ENCODE peak calls at places on chromosomes 12 and 14, in eight cellular contexts. Q is keratinocyte, I is endothelial cell, M is heart left ventricle, B is cardiac fibroblast, U is progenitor cell of endocrine pancreas, X is body of pancreas, C is GM12865. F is an unnamed sample.

GRCh38 chr12:4015225-4016076 is 142.3 kb upstream of the PARP11 start:
- DNase-seq in Q (no peak), I (no peak), M (no peak), B (no peak), U (peak; percentile 58), X (peak; percentile 94), C (no peak), F (peak; percentile 12)

GRCh38 chr12:78726854-78727253 is 137.7 kb upstream of the SYT1 start:
- DNase-seq in Q (no peak), I (no peak), M (no peak), B (no peak), U (no peak), X (no peak), C (no peak), F (no peak)

GRCh38 chr12:118189761-118190181 is 53.8 kb downstream of the PEBP1 start:
- DNase-seq in Q (no peak), I (peak; percentile 11), M (no peak), B (peak; percentile 66), U (no peak), X (peak; percentile 29), C (no peak), F (peak; percentile 44)

GRCh38 chr12:18323159-18323558 is 61.8 kb downstream of the PIK3C2G start:
- DNase-seq in Q (no peak), I (no peak), M (no peak), B (peak; percentile 5), U (no peak), X (no peak), C (no peak), F (no peak)

GRCh38 chr14:68788275-68789001 is 4.4 kb downstream of the ZFP36L1 start:
- DNase-seq in Q (no peak), I (no peak), M (no peak), B (peak; percentile 26), U (no peak), X (no peak), C (no peak), F (no peak)

GRCh38 chr14:70707138-70708038 is 65.7 kb downstream of the TTC9 start:
- DNase-seq in Q (no peak), I (no peak), M (no peak), B (peak; percentile 6), U (no peak), X (peak; percentile 71), C (peak; percentile 88), F (no peak)

GRCh38 chr14:70094106-70094505 is 94.6 kb downstream of the SLC8A3 start:
- DNase-seq in Q (no peak), I (no peak), M (no peak), B (no peak), U (no peak), X (no peak), C (no peak), F (no peak)

GRCh38 chr12:67220065-67220464 is 49.1 kb upstream of the CAND1 start:
- DNase-seq in Q (no peak), I (peak; percentile 16), M (no peak), B (no peak), U (no peak), X (peak; percentile 14), C (peak; percentile 32), F (no peak)

GRCh38 chr14:49552630-49553029 is 33.5 kb downstream of the RPS29 start:
- DNase-seq in Q (no peak), I (no peak), M (no peak), B (no peak), U (no peak), X (no peak), C (no peak), F (no peak)

GRCh38 chr14:104897286-104898194 is 27.1 kb upstream of the PLD4 start:
- DNase-seq in Q (no peak), I (peak; percentile 4), M (no peak), B (no peak), U (no peak), X (peak; percentile 20), C (peak; percentile 0), F (no peak)

GRCh38 chr14:79056879-79057278 is 886.7 kb downstream of the NRXN3 start:
- DNase-seq in Q (no peak), I (no peak), M (no peak), B (peak; percentile 3), U (no peak), X (no peak), C (no peak), F (no peak)

GRCh38 chr14:35068238-35069012 is 22.4 kb downstream of the FAM177A1 start:
- DNase-seq in Q (no peak), I (no peak), M (no peak), B (no peak), U (no peak), X (no peak), C (no peak), F (no peak)

GRCh38 chr12:5442251-5443006 is 10.5 kb downstream of the NTF3 start:
- DNase-seq in Q (no peak), I (no peak), M (no peak), B (peak; percentile 62), U (no peak), X (peak; percentile 30), C (peak; percentile 21), F (peak; percentile 20)

GRCh38 chr14:33165144-33165925 is 226.7 kb downstream of the NPAS3 start:
- DNase-seq in Q (no peak), I (no peak), M (no peak), B (peak; percentile 14), U (no peak), X (no peak), C (no peak), F (no peak)

GRCh38 chr14:71684323-71684722 is 247.9 kb upstream of the RGS6 start:
- DNase-seq in Q (no peak), I (no peak), M (no peak), B (no peak), U (no peak), X (no peak), C (no peak), F (no peak)

GRCh38 chr12:2691340-2692111 is 103.2 kb upstream of the FKBP4 start:
- DNase-seq in Q (no peak), I (peak; percentile 41), M (no peak), B (no peak), U (no peak), X (no peak), C (peak; percentile 74), F (peak; percentile 33)

DNA sequence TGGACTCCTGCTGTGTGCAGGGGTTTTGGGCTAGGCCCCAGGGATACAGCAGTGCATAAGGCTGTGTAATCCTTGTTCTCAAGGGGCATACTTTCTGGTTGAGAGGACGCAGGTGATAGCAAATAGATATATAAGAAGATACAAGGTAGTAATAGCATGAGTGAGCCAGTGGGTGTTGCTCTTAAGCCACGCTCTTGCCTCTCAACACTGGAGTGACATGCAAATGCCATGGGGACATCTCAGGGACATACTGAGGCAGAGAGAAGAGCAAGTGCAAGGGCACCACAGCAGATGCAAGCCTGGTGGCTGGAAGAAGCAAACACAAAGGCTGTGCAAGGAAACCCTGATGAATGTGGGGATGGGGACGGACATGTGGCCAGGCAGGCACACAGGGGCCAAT is 223.3 kb downstream of the CHST11 start:
- DNase-seq in Q (no peak), I (no peak), M (no peak), B (no peak), U (no peak), X (no peak), C (peak; percentile 75), F (no peak)
- TF ChIP-seq CTCF in Q (peak; percentile 13), I (no peak), M (peak; percentile 23), B (peak; percentile 41), U (no peak), X (peak; percentile 10), C (peak; percentile 57), F (peak; percentile 36)

GRCh38 chr12:71183018-71183417 is 25.2 kb upstream of the TSPAN8 start:
- DNase-seq in Q (no peak), I (no peak), M (no peak), B (peak; percentile 77), U (no peak), X (no peak), C (no peak), F (no peak)

GRCh38 chr12:71183846-71184245 is 26.0 kb upstream of the TSPAN8 start:
- DNase-seq in Q (no peak), I (no peak), M (no peak), B (peak; percentile 57), U (no peak), X (no peak), C (no peak), F (no peak)

GRCh38 chr12:71187379-71187778 is 29.6 kb upstream of the TSPAN8 start:
- DNase-seq in Q (no peak), I (no peak), M (no peak), B (no peak), U (no peak), X (no peak), C (no peak), F (no peak)

GRCh38 chr12:71190822-71191221 is 33.0 kb upstream of the TSPAN8 start:
- DNase-seq in Q (no peak), I (no peak), M (no peak), B (no peak), U (no peak), X (no peak), C (no peak), F (no peak)

DNA sequence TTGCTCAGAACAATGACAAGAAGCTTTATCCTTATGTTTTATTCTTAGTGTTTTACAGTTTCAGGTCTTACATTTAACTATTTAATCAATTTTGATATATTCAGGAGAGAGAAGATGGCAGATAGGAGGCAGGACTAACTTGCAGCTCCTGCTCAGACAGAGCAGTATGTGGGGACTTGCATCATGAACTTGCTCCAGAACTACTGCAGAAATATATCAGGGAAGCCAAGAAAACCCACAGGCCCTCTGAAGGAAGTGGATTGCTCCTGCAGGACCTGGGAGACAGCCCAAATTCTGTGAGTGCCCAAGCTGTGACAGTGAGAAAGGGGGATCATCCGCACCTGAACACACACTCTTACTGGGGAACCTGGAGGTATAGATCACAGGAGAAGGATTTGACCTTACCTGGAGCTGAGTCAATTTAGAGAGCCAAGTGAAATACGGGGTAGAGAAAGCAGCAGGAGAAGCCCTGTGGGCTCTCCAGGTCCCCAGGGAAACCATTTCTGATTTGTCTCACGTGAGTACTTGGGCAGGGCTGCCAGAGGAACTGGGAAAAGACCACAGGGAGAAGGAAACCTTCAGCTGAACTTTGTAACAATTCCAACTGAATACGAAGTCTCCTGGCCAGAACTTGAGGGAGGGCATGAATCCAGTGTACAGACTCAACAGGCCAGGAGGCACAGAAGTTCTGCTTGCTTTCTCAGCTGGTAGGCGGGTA is 28.9 kb upstream of the TSPAN8 start:
- DNase-seq in Q (no peak), I (no peak), M (no peak), B (peak; percentile 88), U (no peak), X (no peak), C (no peak), F (no peak)
- TF ChIP-seq CTCF in Q (no peak), I (no peak), M (no peak), B (no peak), U (no peak), X (no peak), C (no peak), F (no peak)

GRCh38 chr12:89345830-89346740 is 6.2 kb downstream of the DUSP6 start:
- DNase-seq in Q (no peak), I (peak; percentile 62), M (peak; percentile 72), B (peak; percentile 87), U (no peak), X (peak; percentile 63), C (peak; percentile 92), F (peak; percentile 58)
- TF ChIP-seq CTCF in Q (no peak), I (no peak), M (no peak), B (no peak), U (no peak), X (no peak), C (no peak), F (no peak)

DNA sequence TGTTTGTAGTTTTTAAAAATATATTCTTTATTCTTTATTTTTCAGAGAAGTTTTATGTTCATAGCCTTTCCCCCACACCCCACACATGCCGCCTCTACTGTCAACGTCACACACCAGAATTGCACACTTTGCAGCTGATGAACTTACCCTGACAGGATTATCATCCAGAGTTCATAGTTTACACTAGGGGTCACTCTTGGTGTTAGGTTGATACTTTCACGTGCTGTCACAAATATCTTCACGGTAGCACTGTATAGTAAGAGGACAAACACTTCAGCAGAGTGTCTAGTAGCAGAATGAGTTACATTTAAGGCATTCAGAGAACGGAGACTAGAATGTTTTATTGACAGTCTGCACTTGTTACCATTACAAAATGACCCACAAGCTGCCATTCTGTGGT is 5.2 kb downstream of the DPPA3 start:
- DNase-seq in Q (no peak), I (no peak), M (no peak), B (no peak), U (no peak), X (no peak), C (peak; percentile 33), F (no peak)
- TF ChIP-seq CTCF in Q (no peak), I (no peak), M (peak; percentile 8), B (no peak), U (peak; percentile 50), X (peak; percentile 34), C (peak; percentile 14), F (no peak)